ENCODE peak calls at places on chromosomes 7 and 10, in nine cellular contexts. F, D, P, V, M, S, Y, X and C are unnamed samples.

GRCh38 chr7:79837915-79838314 is 296.7 kb upstream of the GNAI1 start:
- DNase-seq in F (no peak), D (no peak), P (no peak), V (no peak), M (no peak), S (no peak), Y (no peak), X (no peak), C (no peak)

GRCh38 chr7:114711244-114711643 is 210.7 kb upstream of the MDFIC start:
- DNase-seq in F (no peak), D (no peak), P (no peak), V (peak; percentile 2), M (no peak), S (no peak), Y (no peak), X (no peak), C (no peak)

GRCh38 chr10:82925547-82925946 is 1050.6 kb downstream of the NRG3 start:
- DNase-seq in F (no peak), D (no peak), P (no peak), V (no peak), M (no peak), S (no peak), Y (no peak), X (no peak), C (no peak)

GRCh38 chr10:34403512-34403911 is 411.6 kb downstream of the PARD3 start:
- DNase-seq in F (no peak), D (no peak), P (peak; percentile 71), V (peak; percentile 85), M (no peak), S (no peak), Y (no peak), X (no peak), C (no peak)

GRCh38 chr10:28733647-28734046 is 56.3 kb downstream of the BAMBI start:
- DNase-seq in F (no peak), D (no peak), P (no peak), V (no peak), M (no peak), S (no peak), Y (no peak), X (no peak), C (no peak)

GRCh38 chr7:27107391-27107900 is 5.0 kb upstream of the HOXA2 start:
- DNase-seq in F (peak; percentile 66), D (no peak), P (peak; percentile 80), V (peak; percentile 86), M (no peak), S (no peak), Y (no peak), X (peak; percentile 41), C (no peak)

GRCh38 chr7:81482600-81483186 is 287.2 kb downstream of the HGF start:
- DNase-seq in F (peak; percentile 40), D (no peak), P (peak; percentile 73), V (peak; percentile 65), M (no peak), S (no peak), Y (no peak), X (no peak), C (no peak)

GRCh38 chr10:34753014-34753757 is 61.9 kb downstream of the PARD3 start:
- DNase-seq in F (no peak), D (no peak), P (no peak), V (no peak), M (no peak), S (no peak), Y (no peak), X (no peak), C (no peak)

GRCh38 chr10:47037654-47038425 is 126.6 kb downstream of the PTPN20 start:
- DNase-seq in F (no peak), D (no peak), P (no peak), V (no peak), M (no peak), S (no peak), Y (no peak), X (no peak), C (no peak)

GRCh38 chr10:99433378-99434020 is 3.1 kb upstream of the GOT1 start:
- DNase-seq in F (peak; percentile 9), D (no peak), P (no peak), V (no peak), M (no peak), S (no peak), Y (no peak), X (no peak), C (no peak)

GRCh38 chr10:12144538-12144937 is 15.1 kb downstream of the SEC61A2 start:
- DNase-seq in F (no peak), D (no peak), P (no peak), V (no peak), M (no peak), S (no peak), Y (no peak), X (no peak), C (no peak)

GRCh38 chr7:137952406-137952805 is 49.5 kb downstream of the CREB3L2 start:
- DNase-seq in F (no peak), D (no peak), P (no peak), V (no peak), M (no peak), S (no peak), Y (no peak), X (peak; percentile 25), C (no peak)
- H3K4me1 ChIP-seq in F (peaks cover 3% of the 10 kb centered on the region), D (peaks cover 2% of the 10 kb centered on the region), P (peaks cover 32% of the 10 kb centered on the region), V (peaks cover 20% of the 10 kb centered on the region), M (peaks cover 16% of the 10 kb centered on the region), S (no peaks in the 10 kb centered on the region), Y (peaks cover 78% of the 10 kb centered on the region), X (peaks cover 65% of the 10 kb centered on the region), C (peaks cover 8% of the 10 kb centered on the region)

GRCh38 chr7:46716926-46717325 is 795.9 kb upstream of the IGFBP3 start:
- DNase-seq in F (peak; percentile 75), D (no peak), P (peak; percentile 37), V (no peak), M (no peak), S (no peak), Y (no peak), X (no peak), C (no peak)

GRCh38 chr7:46715579-46715978 is 794.5 kb upstream of the IGFBP3 start:
- DNase-seq in F (no peak), D (no peak), P (no peak), V (no peak), M (no peak), S (no peak), Y (no peak), X (no peak), C (no peak)

GRCh38 chr7:46713868-46714596 is 793.0 kb upstream of the IGFBP3 start:
- DNase-seq in F (peak; percentile 93), D (no peak), P (peak; percentile 45), V (no peak), M (peak; percentile 19), S (peak; percentile 61), Y (peak; percentile 62), X (peak; percentile 77), C (no peak)

GRCh38 chr7:46710927-46711326 is 789.9 kb upstream of the IGFBP3 start:
- DNase-seq in F (no peak), D (no peak), P (peak; percentile 16), V (no peak), M (no peak), S (no peak), Y (no peak), X (no peak), C (no peak)

DNA sequence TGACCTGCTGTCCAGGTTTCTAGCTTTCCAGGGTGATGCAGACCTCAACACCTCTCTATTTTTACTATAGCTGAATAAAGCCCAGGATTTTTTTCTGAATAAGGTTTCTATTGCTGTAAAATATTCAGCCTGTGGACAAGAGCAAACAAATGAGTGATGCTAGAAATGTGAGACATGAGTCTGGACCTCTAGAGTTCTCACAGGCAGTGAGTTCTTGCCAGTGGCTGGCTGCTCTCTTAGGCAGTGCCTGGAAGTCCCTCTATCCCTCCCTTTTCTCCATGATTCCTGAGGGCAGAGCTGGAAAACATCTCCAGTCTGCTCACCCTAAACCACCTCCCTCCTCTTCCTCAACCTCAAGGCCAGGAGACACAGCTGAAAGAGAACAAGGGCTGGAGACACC is 793.8 kb upstream of the IGFBP3 start:
- DNase-seq in F (no peak), D (no peak), P (no peak), V (no peak), M (no peak), S (no peak), Y (no peak), X (no peak), C (no peak)
- H3K9me3 ChIP-seq in F (no peaks in the 10 kb centered on the region), D (no peaks in the 10 kb centered on the region), P (no peaks in the 10 kb centered on the region), V (no peaks in the 10 kb centered on the region), M (no peaks in the 10 kb centered on the region), S (no peaks in the 10 kb centered on the region), Y (no peaks in the 10 kb centered on the region), X (no peaks in the 10 kb centered on the region), C (no peaks in the 10 kb centered on the region)

DNA sequence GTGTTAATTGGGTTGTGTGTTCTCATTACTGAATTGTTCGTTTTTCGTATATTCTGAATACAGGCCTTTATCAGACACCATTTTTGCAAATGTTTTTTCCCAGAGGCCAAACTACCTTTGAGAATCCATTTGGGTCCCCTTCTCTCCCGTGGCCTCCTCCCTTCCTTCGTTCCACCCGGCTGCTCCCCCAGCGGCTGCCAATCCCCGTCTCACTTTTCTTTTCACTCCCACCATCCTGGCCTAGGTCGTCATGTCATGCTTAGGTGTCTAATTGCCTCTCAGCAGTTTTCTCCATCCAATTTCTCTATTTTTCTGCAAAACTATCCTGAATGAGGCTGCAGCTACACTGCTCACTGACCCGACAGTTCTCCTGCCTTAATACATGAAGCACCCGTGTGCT is 17.9 kb downstream of the PITRM1 start:
- DNase-seq in F (no peak), D (no peak), P (no peak), V (no peak), M (no peak), S (no peak), Y (no peak), X (no peak), C (no peak)
- H3K36me3 ChIP-seq in F (peaks cover 47% of the 10 kb centered on the region), D (peaks cover 78% of the 10 kb centered on the region), P (peaks cover 35% of the 10 kb centered on the region), V (peaks cover 67% of the 10 kb centered on the region), M (peaks cover 15% of the 10 kb centered on the region), S (peaks cover 95% of the 10 kb centered on the region), Y (peaks cover 71% of the 10 kb centered on the region), X (no peaks in the 10 kb centered on the region), C (no peaks in the 10 kb centered on the region)

GRCh38 chr7:12737836-12738235 is 50.4 kb downstream of the ARL4A start:
- DNase-seq in F (no peak), D (no peak), P (no peak), V (no peak), M (no peak), S (no peak), Y (no peak), X (no peak), C (no peak)

GRCh38 chr7:12737364-12737763 is 49.9 kb downstream of the ARL4A start:
- DNase-seq in F (no peak), D (no peak), P (no peak), V (no peak), M (no peak), S (no peak), Y (no peak), X (no peak), C (no peak)

GRCh38 chr7:12735923-12736322 is 48.5 kb downstream of the ARL4A start:
- DNase-seq in F (no peak), D (no peak), P (no peak), V (no peak), M (no peak), S (no peak), Y (no peak), X (no peak), C (no peak)

GRCh38 chr7:12741951-12742575 is 54.6 kb downstream of the ARL4A start:
- DNase-seq in F (peak; percentile 78), D (no peak), P (no peak), V (peak; percentile 74), M (no peak), S (no peak), Y (no peak), X (no peak), C (no peak)

DNA sequence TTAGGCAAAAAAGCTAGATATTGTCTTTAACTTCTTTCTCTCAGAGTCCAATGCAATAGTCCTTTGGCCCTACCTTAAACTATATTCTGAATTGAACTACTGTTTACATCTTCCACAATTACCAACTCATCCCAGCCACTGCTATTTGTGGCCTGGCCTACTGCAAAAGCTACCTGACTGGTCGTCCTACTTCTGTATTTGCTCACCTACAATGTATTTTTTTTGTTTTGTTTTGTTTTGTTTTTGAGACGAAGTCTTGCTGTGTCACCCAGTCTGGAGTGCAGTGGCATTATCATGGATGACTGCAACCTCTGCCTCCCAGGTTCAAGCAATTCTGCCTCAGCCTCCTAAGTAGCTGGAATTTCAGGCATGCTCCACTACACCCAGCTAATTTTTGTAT is 51.2 kb downstream of the ARL4A start:
- DNase-seq in F (no peak), D (no peak), P (no peak), V (no peak), M (no peak), S (no peak), Y (no peak), X (no peak), C (no peak)
- H3K4me1 ChIP-seq in F (no peaks in the 10 kb centered on the region), D (no peaks in the 10 kb centered on the region), P (no peaks in the 10 kb centered on the region), V (no peaks in the 10 kb centered on the region), M (peaks cover 6% of the 10 kb centered on the region), S (no peaks in the 10 kb centered on the region), Y (no peaks in the 10 kb centered on the region), X (no peaks in the 10 kb centered on the region), C (no peaks in the 10 kb centered on the region)